ENCODE peak calls at places on chromosomes 2 and 18, in eight cellular contexts. C is K562; L is CD8-positive, alpha-beta T cell; N is fibroblast of lung; W is spleen; R is lower lobe of right lung; S is kidney; B is upper lobe of right lung. A is an unnamed sample.

GRCh38 chr2:28137221-28137620 is 246.7 kb downstream of the BABAM2 start:
- DNase-seq in C (no peak), R (no peak), L (no peak), N (peak), W (no peak), B (no peak), S (no peak), A (no peak)

GRCh38 chr2:240252872-240253511 is 112.5 kb upstream of the OTOS start:
- DNase-seq in S (peak), W (peak), N (no peak), R (peak), C (no peak), B (no peak), L (no peak), A (no peak)

GRCh38 chr2:120939595-120940318 is 204.1 kb downstream of the GLI2 start:
- DNase-seq in L (no peak), R (no peak), N (peak), C (peak), S (no peak), W (no peak), B (no peak), A (no peak)

GRCh38 chr2:231411871-231412615 is 16.5 kb downstream of the B3GNT7 start:
- DNase-seq in L (peak), C (no peak), R (peak), N (peak), W (peak), B (peak), S (peak), A (peak)

GRCh38 chr18:78814321-78814720 is 165.3 kb upstream of the SALL3 start:
- DNase-seq in S (no peak), R (no peak), B (no peak), C (no peak), L (no peak), N (no peak), W (peak), A (no peak)

GRCh38 chr2:187543488-187543887 is 10.7 kb downstream of the TFPI start:
- DNase-seq in N (no peak), S (no peak), L (no peak), R (no peak), B (no peak), W (no peak), C (no peak), A (no peak)

GRCh38 chr18:77250926-77251729 is 1.5 kb downstream of the GALR1 start:
- DNase-seq in R (no peak), B (no peak), L (no peak), S (peak), N (no peak), W (no peak), C (no peak), A (no peak)

GRCh38 chr18:48409591-48410094 is 460 bp upstream of the ZBTB7C start:
- DNase-seq in L (no peak), W (peak), R (peak), N (peak), C (no peak), S (peak), B (peak), A (no peak)

GRCh38 chr2:75705921-75706320 is 4.8 kb downstream of the GCFC2 start:
- DNase-seq in S (no peak), N (peak), R (no peak), L (no peak), W (no peak), C (no peak), B (no peak), A (no peak)

GRCh38 chr2:39515273-39515896 is 78.3 kb upstream of the MAP4K3 start:
- DNase-seq in W (no peak), B (no peak), S (no peak), L (no peak), N (no peak), C (peak), R (no peak), A (no peak)

GRCh38 chr2:199201539-199201938 is 256.2 kb downstream of the SATB2 start:
- DNase-seq in S (no peak), W (no peak), R (no peak), C (no peak), N (no peak), L (no peak), B (no peak), A (no peak)

GRCh38 chr2:118464546-118464945 is 376.3 kb downstream of the INSIG2 start:
- DNase-seq in L (no peak), B (no peak), S (no peak), C (no peak), W (no peak), N (no peak), R (no peak), A (no peak)

GRCh38 chr2:210445116-210445707 is 31.3 kb downstream of the LANCL1 start:
- DNase-seq in R (no peak), B (no peak), N (peak), W (no peak), L (no peak), C (peak), S (no peak), A (no peak)

GRCh38 chr2:53724511-53724910 is 43.1 kb upstream of the CHAC2 start:
- DNase-seq in C (no peak), R (no peak), W (no peak), L (no peak), B (no peak), N (peak), S (no peak), A (no peak)

GRCh38 chr18:43078485-43079092 is 36.9 kb downstream of the RIT2 start:
- DNase-seq in S (no peak), N (no peak), B (no peak), R (no peak), C (no peak), L (no peak), W (no peak), A (no peak)

GRCh38 chr2:55111570-55112228 is 61.4 kb upstream of the RTN4 start:
- DNase-seq in L (no peak), W (peak), B (peak), N (peak), C (peak), S (peak), R (peak), A (peak)

GRCh38 chr2:214550774-214551173 is 139.9 kb downstream of the VWC2L start:
- DNase-seq in N (no peak), L (no peak), B (no peak), W (no peak), C (no peak), S (no peak), R (no peak), A (no peak)

GRCh38 chr2:132676999-132677398 is 7.0 kb upstream of the LYPD1 start:
- DNase-seq in C (no peak), S (no peak), R (no peak), N (no peak), L (no peak), W (no peak), B (no peak), A (no peak)

GRCh38 chr2:15808221-15808574 is 132.2 kb upstream of the MYCN start:
- DNase-seq in L (no peak), S (no peak), N (no peak), B (no peak), R (no peak), C (peak), W (no peak), A (no peak)

GRCh38 chr2:67453365-67453764 is 56.2 kb downstream of the ETAA1 start:
- DNase-seq in S (no peak), L (no peak), C (no peak), B (no peak), R (no peak), N (peak), W (no peak), A (no peak)

GRCh38 chr18:55577812-55578539 is 10.0 kb downstream of the TCF4 start:
- DNase-seq in S (no peak), C (no peak), W (no peak), B (no peak), L (no peak), N (no peak), R (no peak), A (no peak)

GRCh38 chr2:5070257-5070656 is 621.9 kb upstream of the SOX11 start:
- DNase-seq in N (no peak), R (no peak), L (no peak), B (no peak), S (no peak), W (no peak), C (no peak), A (no peak)

GRCh38 chr2:152676461-152676860 is 40.8 kb downstream of the PRPF40A start:
- DNase-seq in C (no peak), B (no peak), W (no peak), S (no peak), N (no peak), R (no peak), L (no peak), A (no peak)

GRCh38 chr2:96872591-96873349 is 2.9 kb upstream of the SEMA4C start:
- DNase-seq in S (peak), R (no peak), B (no peak), L (no peak), C (no peak), N (peak), W (no peak), A (no peak)

GRCh38 chr18:5628512-5629255 is 84.9 kb upstream of the EPB41L3 start:
- DNase-seq in S (peak), R (peak), B (peak), L (no peak), C (no peak), N (peak), W (peak), A (no peak)

GRCh38 chr2:82968381-82968780 is 1490.7 kb downstream of the SUCLG1 start:
- DNase-seq in R (no peak), W (no peak), C (no peak), N (no peak), L (no peak), S (no peak), B (no peak), A (no peak)

GRCh38 chr2:120647487-120647886 is 88.2 kb upstream of the GLI2 start:
- DNase-seq in B (no peak), N (peak), W (no peak), S (no peak), L (no peak), R (no peak), C (no peak), A (no peak)

GRCh38 chr18:60838677-60839076 is 466.1 kb upstream of the MC4R start:
- DNase-seq in R (no peak), L (no peak), N (no peak), B (no peak), C (no peak), W (no peak), S (no peak), A (no peak)

GRCh38 chr18:12307871-12308385 is at the start of gene TUBB6:
- DNase-seq in S (peak), R (peak), L (no peak), N (peak), B (peak), W (peak), C (peak), A (no peak)

GRCh38 chr2:109238580-109238979 is 109.6 kb downstream of the SH3RF3 start:
- DNase-seq in N (peak), C (no peak), S (peak), W (peak), B (peak), L (peak), R (peak), A (peak)

GRCh38 chr2:213234641-213235040 is 49.6 kb upstream of the SPAG16 start:
- DNase-seq in N (no peak), C (no peak), L (no peak), S (no peak), B (no peak), R (no peak), W (no peak), A (no peak)
- H3K27ac ChIP-seq in N (no peak), C (no peak), L (no peak), S (no peak), B (no peak), R (no peak), W (no peak), A (no peak)

GRCh38 chr2:169573160-169573973 is at the start of gene FASTKD1:
- DNase-seq in C (peak), S (peak), B (peak), L (peak), N (peak), W (peak), R (peak), A (peak)

GRCh38 chr2:169572821-169573159 is 875 bp downstream of the FASTKD1 start:
- DNase-seq in W (no peak), R (no peak), B (no peak), C (no peak), N (peak), S (no peak), L (no peak), A (no peak)

GRCh38 chr2:169571571-169571970 is 2.1 kb downstream of the FASTKD1 start:
- DNase-seq in N (no peak), S (no peak), C (no peak), B (no peak), L (no peak), R (no peak), W (no peak), A (no peak)

GRCh38 chr2:169573974-169574299 is 272 bp upstream of the FASTKD1 start:
- DNase-seq in L (no peak), S (no peak), C (no peak), R (no peak), B (no peak), W (no peak), N (no peak), A (no peak)

GRCh38 chr2:169572189-169572588 is 1.5 kb downstream of the FASTKD1 start:
- DNase-seq in W (no peak), L (no peak), C (no peak), S (no peak), N (no peak), B (no peak), R (no peak), A (no peak)
- H3K4me3 ChIP-seq in W (no peak), L (no peak), C (peak), S (no peak), N (no peak), B (no peak), R (no peak), A (no peak)

GRCh38 chr2:99388892-99389291 is 51.7 kb downstream of the EIF5B start:
- DNase-seq in S (no peak), R (no peak), N (no peak), B (no peak), W (no peak), C (no peak), L (no peak), A (no peak)

GRCh38 chr2:99389946-99390345 is 52.8 kb downstream of the EIF5B start:
- DNase-seq in C (no peak), B (no peak), N (no peak), W (no peak), L (no peak), S (no peak), R (no peak), A (no peak)

GRCh38 chr2:99386011-99386410 is 48.8 kb downstream of the EIF5B start:
- DNase-seq in N (peak), L (no peak), R (no peak), B (no peak), W (no peak), C (no peak), S (no peak), A (no peak)

DNA sequence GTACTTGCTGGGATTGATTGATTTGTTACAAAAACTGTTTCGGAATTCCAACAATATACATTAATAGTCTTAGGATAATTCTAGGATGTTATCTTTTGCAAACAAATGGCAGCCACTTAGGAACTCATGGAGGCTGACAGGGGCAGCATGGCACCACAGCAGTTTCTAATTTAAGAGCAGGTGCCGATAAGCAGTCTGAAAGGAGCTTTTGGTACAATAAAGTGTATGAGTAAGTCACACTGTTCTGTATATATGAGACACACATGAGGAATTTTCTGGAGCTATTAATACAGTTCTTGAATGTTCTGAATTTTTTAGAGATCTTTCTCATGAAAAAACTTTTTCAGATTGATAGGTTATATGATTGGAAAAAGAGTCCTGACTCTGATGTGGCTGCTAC is 52.2 kb downstream of the EIF5B start:
- DNase-seq in S (no peak), R (no peak), W (no peak), C (no peak), B (no peak), L (no peak), N (peak), A (no peak)
- H3K27ac ChIP-seq in S (no peak), R (no peak), W (no peak), C (no peak), B (no peak), L (no peak), N (no peak), A (peak)

GRCh38 chr2:174052639-174052976 is 87.4 kb upstream of the SP3 start:
- DNase-seq in W (no peak), N (no peak), R (no peak), L (no peak), B (no peak), S (no peak), C (no peak), A (no peak)
- H3K4me3 ChIP-seq in W (no peak), N (no peak), R (no peak), L (no peak), B (no peak), S (no peak), C (no peak), A (no peak)

GRCh38 chr2:169736902-169737301 is 3.3 kb downstream of the KLHL23 start:
- DNase-seq in C (no peak), S (no peak), R (no peak), L (no peak), N (no peak), B (no peak), W (no peak), A (no peak)
- H3K27ac ChIP-seq in C (peak), S (no peak), R (no peak), L (no peak), N (no peak), B (no peak), W (no peak), A (no peak)

GRCh38 chr2:104871566-104872033 is 17.7 kb downstream of the POU3F3 start:
- DNase-seq in R (no peak), S (no peak), N (no peak), C (no peak), L (no peak), W (no peak), B (no peak), A (no peak)
- H3K4me3 ChIP-seq in R (no peak), S (peak), N (no peak), C (no peak), L (no peak), W (no peak), B (no peak), A (no peak)

A was measured in thoracic aorta.